ENCODE peak calls at places on chromosomes 4 and X, in nine cellular contexts. S, C, G, E, F, N, Y, P and A are unnamed samples.

GRCh38 chr4:19614171-19614570 is 637.5 kb upstream of the SLIT2 start:
- DNase-seq in S (peak), C (no peak), G (no peak), E (no peak), F (no peak), N (no peak), Y (no peak), P (no peak), A (no peak)

GRCh38 chr4:7581477-7581876 is 146.7 kb upstream of the PSAPL1 start:
- DNase-seq in S (no peak), C (peak), G (peak), E (no peak), F (no peak), N (no peak), Y (no peak), P (no peak), A (peak)

GRCh38 chr4:62676962-62677361 is 1476.8 kb downstream of the ADGRL3 start:
- DNase-seq in S (no peak), C (no peak), G (no peak), E (no peak), F (no peak), N (no peak), Y (no peak), P (no peak), A (no peak)

GRCh38 chr4:119286377-119287002 is 35.4 kb downstream of the FABP2 start:
- DNase-seq in S (peak), C (peak), G (peak), E (no peak), F (peak), N (peak), Y (peak), P (no peak), A (no peak)

GRCh38 chrX:77785400-77785745 is 643 bp downstream of the ATRX start:
- DNase-seq in S (no peak), C (peak), G (peak), E (no peak), F (no peak), N (no peak), Y (no peak), P (no peak), A (peak)

GRCh38 chr4:7571736-7572135 is 137.0 kb upstream of the PSAPL1 start:
- DNase-seq in S (no peak), C (no peak), G (no peak), E (no peak), F (no peak), N (no peak), Y (no peak), P (no peak), A (no peak)

GRCh38 chr4:100935090-100935489 is 412.2 kb downstream of the PPP3CA start:
- DNase-seq in S (no peak), C (peak), G (peak), E (no peak), F (no peak), N (no peak), Y (peak), P (no peak), A (peak)

GRCh38 chr4:158442736-158443135 is 78.9 kb upstream of the RXFP1 start:
- DNase-seq in S (no peak), C (no peak), G (no peak), E (no peak), F (no peak), N (no peak), Y (no peak), P (no peak), A (no peak)

GRCh38 chr4:2469192-2469984 is 482 bp downstream of the RNF4 start:
- DNase-seq in S (no peak), C (peak), G (peak), E (peak), F (no peak), N (peak), Y (peak), P (peak), A (peak)

GRCh38 chr4:74328501-74328900 is 20.2 kb downstream of the EPGN start:
- DNase-seq in S (no peak), C (peak), G (no peak), E (no peak), F (no peak), N (no peak), Y (no peak), P (no peak), A (no peak)

GRCh38 chrX:132171478-132171877 is 43.7 kb upstream of the FRMD7 start:
- DNase-seq in S (no peak), C (peak), G (peak), E (no peak), F (no peak), N (no peak), Y (no peak), P (no peak), A (no peak)
- TF ChIP-seq CTCF in S (no peak), C (peak), G (no peak), E (no peak), F (no peak), N (no peak), Y (no peak), P (no peak), A (no peak)

GRCh38 chrX:70174754-70175153 is 2.5 kb upstream of the DGAT2L6 start:
- DNase-seq in S (peak), C (peak), G (no peak), E (no peak), F (no peak), N (no peak), Y (no peak), P (no peak), A (no peak)

GRCh38 chrX:70169281-70169680 is 8.0 kb upstream of the DGAT2L6 start:
- DNase-seq in S (no peak), C (no peak), G (no peak), E (no peak), F (no peak), N (no peak), Y (no peak), P (no peak), A (no peak)

GRCh38 chrX:70172964-70173363 is 4.3 kb upstream of the DGAT2L6 start:
- DNase-seq in S (no peak), C (no peak), G (no peak), E (no peak), F (no peak), N (no peak), Y (no peak), P (no peak), A (no peak)

GRCh38 chrX:70172226-70172625 is 5.1 kb upstream of the DGAT2L6 start:
- DNase-seq in S (peak), C (peak), G (no peak), E (no peak), F (no peak), N (no peak), Y (no peak), P (no peak), A (no peak)

DNA sequence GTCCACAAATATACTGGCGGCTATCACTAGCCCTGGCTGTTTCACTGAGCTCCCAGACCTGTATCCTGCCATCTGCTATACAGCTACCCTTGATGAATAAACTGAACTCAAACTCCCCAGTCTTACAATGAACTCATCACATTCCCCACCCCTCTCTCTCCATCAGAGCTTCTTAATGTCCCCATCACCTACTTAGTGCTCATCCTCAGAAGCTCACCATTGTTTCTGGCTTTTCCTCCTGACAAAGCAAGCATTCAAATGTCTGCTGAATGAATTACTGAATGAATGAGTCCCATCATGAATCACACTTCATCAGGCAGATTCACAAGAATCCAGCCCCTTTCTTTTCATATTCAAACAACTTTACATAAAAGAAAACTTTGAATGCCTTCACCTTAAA is 5.6 kb upstream of the DGAT2L6 start:
- DNase-seq in S (peak), C (peak), G (no peak), E (no peak), F (no peak), N (no peak), Y (no peak), P (no peak), A (no peak)
- H3K27ac ChIP-seq in S (peak), C (no peak), G (peak), E (no peak), F (no peak), N (no peak), Y (no peak), P (no peak), A (no peak)

GRCh38 chrX:32877592-32877991 is 333.8 kb downstream of the DMD start:
- DNase-seq in S (peak), C (peak), G (no peak), E (no peak), F (peak), N (no peak), Y (no peak), P (no peak), A (peak)

GRCh38 chrX:32871636-32872035 is 339.7 kb downstream of the DMD start:
- DNase-seq in S (no peak), C (peak), G (no peak), E (no peak), F (no peak), N (no peak), Y (no peak), P (no peak), A (peak)

GRCh38 chrX:32873786-32874185 is 337.6 kb downstream of the DMD start:
- DNase-seq in S (no peak), C (no peak), G (no peak), E (no peak), F (no peak), N (no peak), Y (no peak), P (no peak), A (no peak)

GRCh38 chrX:32874839-32875238 is 336.5 kb downstream of the DMD start:
- DNase-seq in S (no peak), C (no peak), G (no peak), E (no peak), F (no peak), N (no peak), Y (no peak), P (no peak), A (no peak)
- TF ChIP-seq CTCF in S (no peak), C (no peak), G (no peak), E (no peak), F (no peak), N (no peak), Y (no peak), P (no peak), A (no peak)

GRCh38 chr4:184450045-184450444 is 24.3 kb downstream of the IRF2 start:
- DNase-seq in S (peak), C (peak), G (no peak), E (no peak), F (peak), N (no peak), Y (no peak), P (no peak), A (peak)
- H3K27ac ChIP-seq in S (peak), C (peak), G (no peak), E (no peak), F (peak), N (no peak), Y (no peak), P (peak), A (no peak)

GRCh38 chr4:141134586-141134985 is 1.3 kb upstream of the RNF150 start:
- DNase-seq in S (no peak), C (no peak), G (no peak), E (no peak), F (no peak), N (no peak), Y (no peak), P (no peak), A (no peak)
- TF ChIP-seq CTCF in S (no peak), C (no peak), G (no peak), E (no peak), F (no peak), N (no peak), Y (no peak), P (no peak), A (no peak)

GRCh38 chr4:155544547-155544946 is 122.1 kb upstream of the GUCY1A1 start:
- DNase-seq in S (no peak), C (no peak), G (no peak), E (no peak), F (no peak), N (no peak), Y (no peak), P (no peak), A (no peak)
- H3K27ac ChIP-seq in S (no peak), C (no peak), G (no peak), E (peak), F (no peak), N (no peak), Y (no peak), P (peak), A (no peak)